ENCODE peak calls at places on chromosomes 16 and 17, in four cellular contexts. B is ovary, I is Peyer's patch, L is IMR-90. F is an unnamed sample.

GRCh38 chr16:17467923-17468540 is 2.7 kb downstream of the XYLT1 start:
- DNase-seq in B (peak; percentile 77), I (peak; percentile 86), L (peak; percentile 69), F (peak; percentile 90)

GRCh38 chr16:26301516-26301915 is 609.8 kb downstream of the HS3ST4 start:
- DNase-seq in B (no peak), I (no peak), L (no peak), F (no peak)

GRCh38 chr16:27237229-27238015 is 31.1 kb downstream of the NSMCE1 start:
- DNase-seq in B (no peak), I (peak; percentile 79), L (no peak), F (peak; percentile 91)

GRCh38 chr16:61926766-61927165 is 109.5 kb downstream of the CDH8 start:
- DNase-seq in B (no peak), I (no peak), L (no peak), F (no peak)

GRCh38 chr17:81967533-81968395 is 6.8 kb upstream of the NOTUM start:
- DNase-seq in B (peak; percentile 77), I (peak; percentile 93), L (peak; percentile 32), F (peak; percentile 95)

GRCh38 chr17:3695723-3696411 is at the start of gene P2RX5:
- DNase-seq in B (no peak), I (peak; percentile 86), L (no peak), F (peak; percentile 81)

GRCh38 chr17:79837888-79838540 is 1.2 kb downstream of the CBX4 start:
- DNase-seq in B (peak; percentile 55), I (no peak), L (no peak), F (peak; percentile 19)

GRCh38 chr16:2278272-2278608 is 10.3 kb upstream of the RNPS1 start:
- DNase-seq in B (no peak), I (no peak), L (no peak), F (no peak)

GRCh38 chr17:64281962-64282752 is 19.1 kb upstream of the TEX2 start:
- DNase-seq in B (peak; percentile 61), I (peak; percentile 65), L (peak; percentile 83), F (no peak)

GRCh38 chr17:80952291-80952690 is 39.4 kb upstream of the CHMP6 start:
- DNase-seq in B (no peak), I (no peak), L (no peak), F (no peak)

GRCh38 chr16:67241008-67241900 is 6.0 kb downstream of the FHOD1 start:
- DNase-seq in B (no peak), I (peak; percentile 70), L (peak; percentile 92), F (no peak)

GRCh38 chr17:66904760-66905637 is 59.5 kb upstream of the CACNG4 start:
- DNase-seq in B (peak; percentile 52), I (no peak), L (peak; percentile 72), F (no peak)

GRCh38 chr17:80891096-80892018 is 100.3 kb upstream of the CHMP6 start:
- DNase-seq in B (no peak), I (peak; percentile 78), L (peak; percentile 94), F (peak; percentile 36)

GRCh38 chr17:55730808-55731207 is 8.1 kb upstream of the TMEM100 start:
- DNase-seq in B (no peak), I (no peak), L (no peak), F (no peak)
- TF ChIP-seq POLR2A in B (no peak), I (no peak), L (no peak), F (no peak)

DNA sequence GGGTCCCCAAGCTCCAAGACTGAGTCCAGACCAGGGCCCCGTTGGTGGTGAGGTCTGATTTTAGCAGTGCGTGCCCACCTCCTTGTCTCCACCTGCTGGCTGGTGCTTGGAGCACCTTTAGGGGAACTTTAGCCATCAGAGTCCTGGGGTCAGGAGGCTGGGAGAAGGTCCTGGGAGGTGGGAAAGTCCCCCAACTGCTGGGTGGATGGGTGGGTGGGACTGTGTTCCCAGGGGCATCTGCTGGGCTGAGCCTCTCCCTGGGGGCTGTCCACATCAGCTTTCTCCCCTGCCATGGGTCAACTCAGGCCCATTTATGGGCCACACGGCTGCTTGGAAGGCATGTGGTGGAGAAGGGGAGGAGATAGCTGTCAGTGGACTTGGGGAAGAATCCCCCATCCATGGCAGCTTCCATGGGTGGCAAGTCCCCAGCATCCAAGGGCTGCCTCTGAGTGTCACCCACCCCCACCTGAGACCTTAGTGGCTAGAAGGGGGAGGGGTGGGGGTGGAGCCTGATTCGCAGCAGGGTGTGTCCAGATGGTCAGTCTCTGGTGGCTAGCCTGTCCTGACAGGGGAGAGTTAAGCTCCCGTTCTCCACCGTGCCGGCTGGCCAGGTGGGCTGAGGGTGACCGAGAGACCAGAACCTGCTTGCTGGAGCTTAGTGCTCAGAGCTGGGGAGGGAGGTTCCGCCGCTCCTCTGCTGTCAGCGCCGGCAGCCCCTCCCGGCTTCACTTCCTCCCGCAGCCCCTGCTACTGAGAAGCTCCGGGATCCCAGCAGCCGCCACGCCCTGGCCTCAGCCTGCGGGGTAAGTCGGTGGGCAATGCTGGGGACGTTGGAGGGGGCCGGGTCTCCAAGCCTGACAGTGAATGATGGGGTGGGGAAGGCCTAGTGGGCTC is at the start of gene TRPV2:
- DNase-seq in B (peak; percentile 48), I (peak; percentile 80), L (no peak), F (no peak)
- TF ChIP-seq CTCF in B (no peak), I (peak; percentile 52), L (peak; percentile 18), F (no peak)

DNA sequence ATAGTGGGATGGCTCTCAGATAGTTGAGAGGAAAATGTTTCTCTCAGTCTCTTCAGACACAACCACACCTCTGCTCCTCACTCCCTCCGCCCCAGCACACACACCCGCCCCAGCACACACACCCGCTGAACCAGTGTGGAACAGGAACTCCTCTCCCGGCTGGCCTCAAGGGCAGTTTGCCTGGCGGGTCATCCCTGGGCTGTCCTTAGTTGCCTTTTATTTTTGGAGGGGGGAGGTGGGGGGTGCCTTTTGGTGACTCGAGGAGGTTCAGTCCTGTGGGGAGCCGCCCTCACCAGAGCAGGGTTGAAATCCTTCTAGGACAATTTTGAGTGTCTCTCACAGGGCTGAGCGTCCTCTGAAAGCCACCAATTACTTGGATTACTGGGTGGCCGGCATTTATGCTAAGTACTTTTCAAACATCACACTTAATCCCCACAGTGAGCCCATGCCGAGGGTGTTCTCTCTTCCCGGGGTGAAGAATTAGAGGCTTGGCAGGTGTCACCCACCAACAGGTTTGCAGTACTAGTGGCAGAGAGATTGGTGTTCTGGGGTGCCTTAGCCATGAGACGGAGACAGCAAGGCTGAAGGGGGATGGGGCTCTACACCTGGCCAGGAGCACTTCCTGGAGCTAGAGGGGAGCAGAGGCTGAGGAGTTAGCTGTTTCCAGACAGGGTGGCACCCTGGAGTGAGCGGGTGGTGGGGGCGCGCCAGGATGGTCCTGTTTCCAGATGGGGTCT is 2.8 kb downstream of the RASD1 start:
- DNase-seq in B (no peak), I (no peak), L (no peak), F (no peak)
- H3K4me3 ChIP-seq in B (no peak overlapping the region), I (no peak overlapping the region), L (no peak overlapping the region), F (no peak overlapping the region)

GRCh38 chr17:46035112-46035818 is 36.2 kb downstream of the STH start:
- DNase-seq in B (no peak), I (no peak), L (no peak), F (no peak)

GRCh38 chr17:46032909-46033308 is 33.9 kb downstream of the STH start:
- DNase-seq in B (no peak), I (no peak), L (no peak), F (no peak)

GRCh38 chr17:46031440-46031839 is 32.4 kb downstream of the STH start:
- DNase-seq in B (no peak), I (no peak), L (no peak), F (no peak)

GRCh38 chr17:46031920-46032319 is 32.9 kb downstream of the STH start:
- DNase-seq in B (no peak), I (no peak), L (no peak), F (no peak)

DNA sequence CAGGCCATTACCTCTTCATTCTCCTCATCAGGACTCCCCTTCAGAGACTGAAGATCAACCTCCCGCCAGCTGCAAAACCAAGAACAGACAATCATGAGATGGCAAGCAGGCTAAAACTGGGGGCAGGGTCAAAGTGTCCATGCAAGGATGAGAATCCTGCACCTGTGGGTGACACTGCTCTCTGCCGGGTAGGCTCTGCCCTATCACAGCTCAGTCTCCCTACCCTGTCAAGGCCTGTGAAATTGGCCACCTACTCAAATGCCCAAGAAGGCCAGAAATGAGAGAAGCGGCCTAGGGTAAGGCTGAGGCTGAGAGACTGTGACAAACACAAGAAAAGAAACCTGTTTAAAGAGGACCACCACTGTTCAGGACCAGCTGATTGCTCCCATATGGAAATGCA is 34.3 kb downstream of the STH start:
- DNase-seq in B (no peak), I (no peak), L (no peak), F (no peak)
- TF ChIP-seq POLR2A in B (no peak), I (no peak), L (no peak), F (no peak)

GRCh38 chr16:73568769-73569168 is 520.8 kb upstream of the ZFHX3 start:
- DNase-seq in B (no peak), I (no peak), L (no peak), F (no peak)

GRCh38 chr16:73569266-73569665 is 521.3 kb upstream of the ZFHX3 start:
- DNase-seq in B (no peak), I (no peak), L (no peak), F (no peak)

GRCh38 chr16:73565925-73566324 is 518.0 kb upstream of the ZFHX3 start:
- DNase-seq in B (no peak), I (no peak), L (no peak), F (no peak)

GRCh38 chr16:73563709-73564108 is 515.8 kb upstream of the ZFHX3 start:
- DNase-seq in B (no peak), I (no peak), L (no peak), F (no peak)

GRCh38 chr16:73565263-73565662 is 517.3 kb upstream of the ZFHX3 start:
- DNase-seq in B (no peak), I (no peak), L (no peak), F (no peak)
- TF ChIP-seq CTCF in B (no peak), I (no peak), L (no peak), F (no peak)

GRCh38 chr16:12027558-12027957 is 51.0 kb downstream of the SNX29 start:
- DNase-seq in B (no peak), I (no peak), L (no peak), F (no peak)

GRCh38 chr16:12025926-12026325 is 49.4 kb downstream of the SNX29 start:
- DNase-seq in B (no peak), I (no peak), L (no peak), F (no peak)

GRCh38 chr16:12025472-12025871 is 48.9 kb downstream of the SNX29 start:
- DNase-seq in B (no peak), I (no peak), L (no peak), F (no peak)

GRCh38 chr16:12027091-12027490 is 50.6 kb downstream of the SNX29 start:
- DNase-seq in B (no peak), I (no peak), L (no peak), F (no peak)

GRCh38 chr16:12028220-12028619 is 51.7 kb downstream of the SNX29 start:
- DNase-seq in B (no peak), I (no peak), L (no peak), F (no peak)
- H3K4me3 ChIP-seq in B (no peak overlapping the region), I (no peak overlapping the region), L (no peak overlapping the region), F (no peak overlapping the region)

GRCh38 chr17:2060681-2061440 is 6.0 kb downstream of the HIC1 start:
- DNase-seq in B (peak; percentile 52), I (peak; percentile 72), L (no peak), F (peak; percentile 84)
- TF ChIP-seq POLR2A in B (no peak), I (no peak), L (peak; percentile 43), F (no peak)

GRCh38 chr17:12928736-12929135 is 89.1 kb downstream of the ELAC2 start:
- DNase-seq in B (no peak), I (no peak), L (no peak), F (no peak)
- TF ChIP-seq CTCF in B (no peak), I (no peak), L (no peak), F (no peak)

F was measured in lower leg skin.